ENCODE peak calls at places on chromosomes 13 and 19, in seven cellular contexts. E is IMR-90, Y is WERI-Rb-1, Q is fibroblast of lung, U is heart left ventricle, T is hepatocyte, M is dorsolateral prefrontal cortex. V is an unnamed sample.

GRCh38 chr19:19356500-19356899 is 35.9 kb downstream of the MAU2 start:
- DNase-seq in E (no peak), Y (no peak), Q (no peak), U (no peak), T (no peak), M (no peak), V (no peak)

GRCh38 chr13:26048745-26049144 is 3.1 kb downstream of the SHISA2 start:
- DNase-seq in E (no peak), Y (no peak), Q (no peak), U (no peak), T (no peak), M (no peak), V (no peak)

GRCh38 chr13:112734696-112735547 is 45.1 kb downstream of the ATP11A start:
- DNase-seq in E (peak), Y (no peak), Q (no peak), U (no peak), T (no peak), M (no peak), V (no peak)

GRCh38 chr19:11092181-11092538 is 2.9 kb downstream of the LDLR start:
- DNase-seq in E (peak), Y (no peak), Q (peak), U (no peak), T (no peak), M (no peak), V (no peak)

GRCh38 chr19:39497850-39498261 is 891 bp upstream of the DLL3 start:
- DNase-seq in E (peak), Y (peak), Q (peak), U (no peak), T (peak), M (no peak), V (no peak)

GRCh38 chr13:87999791-88000190 is 328.6 kb downstream of the SLITRK5 start:
- DNase-seq in E (no peak), Y (no peak), Q (no peak), U (no peak), T (no peak), M (no peak), V (no peak)

GRCh38 chr13:60329221-60329983 is 67.6 kb upstream of the TDRD3 start:
- DNase-seq in E (peak), Y (peak), Q (peak), U (no peak), T (peak), M (no peak), V (no peak)

GRCh38 chr19:38733241-38733492 is 11.1 kb downstream of the CAPN12 start:
- DNase-seq in E (no peak), Y (no peak), Q (no peak), U (no peak), T (no peak), M (no peak), V (no peak)

GRCh38 chr19:55831846-55832245 is at the start of gene NLRP11:
- DNase-seq in E (no peak), Y (no peak), Q (no peak), U (no peak), T (no peak), M (no peak), V (no peak)

GRCh38 chr13:62320129-62320724 is 904.6 kb upstream of the PCDH20 start:
- DNase-seq in E (peak), Y (no peak), Q (peak), U (no peak), T (peak), M (no peak), V (peak)

GRCh38 chr13:41075034-41075433 is 13.7 kb downstream of the WBP4 start:
- DNase-seq in E (peak), Y (no peak), Q (peak), U (no peak), T (peak), M (no peak), V (peak)

GRCh38 chr19:47523473-47523872 is 8.6 kb upstream of the NAPA start:
- DNase-seq in E (no peak), Y (no peak), Q (no peak), U (peak), T (no peak), M (no peak), V (no peak)

GRCh38 chr19:55592391-55593090 is 6.8 kb downstream of the FIZ1 start:
- DNase-seq in E (no peak), Y (no peak), Q (no peak), U (no peak), T (no peak), M (no peak), V (no peak)

GRCh38 chr19:10105241-10106099 is 692 bp upstream of the PPAN start:
- DNase-seq in E (no peak), Y (no peak), Q (no peak), U (no peak), T (no peak), M (no peak), V (no peak)

GRCh38 chr13:109869312-109870237 is 83.2 kb upstream of the IRS2 start:
- DNase-seq in E (peak), Y (no peak), Q (peak), U (peak), T (no peak), M (peak), V (peak)

GRCh38 chr19:54506079-54506478 is 3.4 kb downstream of the LAIR2 start:
- DNase-seq in E (no peak), Y (no peak), Q (no peak), U (no peak), T (no peak), M (no peak), V (no peak)

GRCh38 chr13:66689037-66689619 is 541.0 kb downstream of the PCDH9 start:
- DNase-seq in E (no peak), Y (no peak), Q (peak), U (no peak), T (no peak), M (no peak), V (no peak)

GRCh38 chr19:14731200-14731599 is 41.4 kb downstream of the ZNF333 start:
- DNase-seq in E (no peak), Y (no peak), Q (no peak), U (no peak), T (no peak), M (no peak), V (no peak)

GRCh38 chr19:38308006-38308766 is 4.1 kb downstream of the C19orf33 start:
- DNase-seq in E (no peak), Y (no peak), Q (no peak), U (no peak), T (no peak), M (no peak), V (no peak)

GRCh38 chr13:78241278-78241919 is 322.8 kb upstream of the EDNRB start:
- DNase-seq in E (peak), Y (peak), Q (peak), U (peak), T (peak), M (no peak), V (no peak)

GRCh38 chr19:3073159-3073563 is 10.9 kb upstream of the TLE5 start:
- DNase-seq in E (peak), Y (peak), Q (peak), U (no peak), T (no peak), M (no peak), V (peak)

GRCh38 chr19:58196911-58197616 is 14.2 kb downstream of the ZNF274 start:
- DNase-seq in E (peak), Y (no peak), Q (peak), U (no peak), T (no peak), M (no peak), V (no peak)

GRCh38 chr19:29404951-29405727 is 120.7 kb upstream of the VSTM2B start:
- DNase-seq in E (no peak), Y (no peak), Q (no peak), U (peak), T (peak), M (peak), V (no peak)

GRCh38 chr13:23621316-23621645 is 51.1 kb downstream of the TNFRSF19 start:
- DNase-seq in E (peak), Y (no peak), Q (peak), U (no peak), T (peak), M (no peak), V (peak)

GRCh38 chr19:3573858-3574637 is 1.3 kb downstream of the HMG20B start:
- DNase-seq in E (peak), Y (peak), Q (peak), U (peak), T (peak), M (no peak), V (peak)

GRCh38 chr13:20703785-20704458 is 423 bp downstream of the IL17D start:
- DNase-seq in E (peak), Y (peak), Q (peak), U (peak), T (peak), M (peak), V (peak)
- TF ChIP-seq CTCF in E (peak), Y (peak), Q (peak), U (peak), T (peak), M (no peak), V (peak)

GRCh38 chr19:1491849-1492170 is 829 bp downstream of the REEP6 start:
- DNase-seq in E (no peak), Y (no peak), Q (no peak), U (no peak), T (no peak), M (no peak), V (no peak)
- H3K4me3 ChIP-seq in E (no peak), Y (peak), Q (no peak), U (no peak), T (peak), M (peak), V (no peak)

GRCh38 chr19:12945479-12946091 is at the start of gene RAD23A:
- DNase-seq in E (peak), Y (peak), Q (peak), U (peak), T (peak), M (peak), V (peak)
- TF ChIP-seq CTCF in E (no peak), Y (no peak), Q (no peak), U (no peak), T (no peak), M (no peak), V (no peak)

DNA sequence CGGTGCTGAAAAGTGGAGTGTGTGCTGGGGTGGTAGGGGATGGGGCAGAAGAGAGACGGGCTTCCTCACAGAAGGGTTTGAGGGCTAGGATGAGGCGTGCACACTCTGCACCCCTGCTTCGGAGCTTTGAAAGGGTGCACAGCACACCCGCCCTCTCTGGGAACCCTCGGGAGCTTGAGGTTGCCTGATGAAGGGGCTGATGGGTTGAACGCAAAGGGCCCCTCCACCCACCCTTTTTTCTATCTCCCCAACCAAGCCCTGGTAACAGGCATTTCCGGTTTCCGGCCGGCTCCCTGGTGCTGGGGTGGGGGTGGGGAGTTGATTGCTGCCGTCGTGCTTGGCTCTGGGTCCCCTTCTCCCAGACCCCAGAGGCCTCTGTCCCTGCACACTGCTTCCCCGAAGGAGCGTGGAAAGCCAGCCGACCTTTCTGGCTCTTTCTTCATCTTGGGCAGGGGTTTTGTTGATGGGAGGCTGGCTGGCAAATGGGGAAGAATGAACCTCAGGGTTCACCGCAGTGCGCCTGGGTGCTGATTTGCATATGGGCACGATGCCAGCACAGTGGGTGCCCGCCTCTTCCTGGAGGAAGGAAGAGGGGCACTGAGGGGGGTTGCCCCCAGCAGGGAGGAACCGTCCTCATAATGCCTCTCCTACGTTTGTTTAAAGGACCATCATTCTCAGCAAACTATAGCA is 29.0 kb downstream of the VAV1 start:
- DNase-seq in E (no peak), Y (no peak), Q (peak), U (peak), T (no peak), M (no peak), V (no peak)
- H3K4me3 ChIP-seq in E (no peak), Y (no peak), Q (no peak), U (peak), T (no peak), M (peak), V (no peak)

DNA sequence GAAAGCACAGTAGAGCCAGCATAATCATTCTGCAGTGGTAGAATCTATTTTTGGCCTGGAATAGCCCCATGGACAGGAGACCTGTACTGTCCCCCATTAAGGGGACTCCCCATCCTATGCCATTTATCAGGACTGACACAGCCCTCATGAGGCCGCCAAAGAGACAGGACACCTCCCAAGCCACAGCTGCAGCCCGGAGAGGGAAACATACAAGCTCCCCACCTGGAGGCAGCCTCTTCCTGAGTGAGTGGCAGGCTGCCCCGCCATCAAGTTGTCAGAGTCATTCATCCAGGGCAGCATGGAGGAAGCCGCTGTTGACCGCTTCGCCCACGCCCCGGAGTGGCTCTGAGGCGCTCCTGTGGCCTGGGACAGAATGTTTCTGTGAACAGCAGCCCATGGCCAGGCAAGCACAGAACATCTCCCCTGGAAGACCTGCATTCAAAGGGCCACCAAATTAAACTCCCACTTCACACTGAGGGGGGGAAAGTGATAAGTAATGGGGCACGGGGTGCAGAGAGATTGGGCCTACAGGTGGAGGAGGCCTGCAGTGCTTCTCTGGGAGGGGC is 111.3 kb downstream of the ZDHHC20 start:
- DNase-seq in E (no peak), Y (no peak), Q (no peak), U (no peak), T (no peak), M (no peak), V (no peak)
- TF ChIP-seq CTCF in E (no peak), Y (no peak), Q (no peak), U (no peak), T (no peak), M (no peak), V (no peak)

GRCh38 chr13:52406629-52407028 is 657 bp upstream of the THSD1 start:
- DNase-seq in E (no peak), Y (no peak), Q (no peak), U (no peak), T (no peak), M (no peak), V (no peak)
- H3K4me3 ChIP-seq in E (peak), Y (no peak), Q (no peak), U (peak), T (no peak), M (peak), V (peak)

V was measured in foreskin fibroblast.